ENCODE peak calls at places on chromosomes 1 and 21, in nine cellular contexts. One of them, this sample, is unnamed. For H3K4me1, the result is how much of the 10 kb centered on the place peaks cover.

GRCh38 chr1:25695066-25695990 is 78.7 kb downstream of the MAN1C1 start:
- DNase-seq in colonic mucosa: peak
- DNase-seq in NT2/D1: peak
- DNase-seq in mammary epithelial cell: peak
- DNase-seq in GM12878: no peak
- DNase-seq in astrocyte: peak
- DNase-seq in neural progenitor cell: peak
- DNase-seq in endothelial cell of umbilical vein: peak
- DNase-seq in IMR-90: peak
- DNase-seq in this sample: peak

GRCh38 chr1:168767885-168768584 is 39.0 kb upstream of the DPT start:
- DNase-seq in colonic mucosa: no peak
- DNase-seq in NT2/D1: no peak
- DNase-seq in mammary epithelial cell: peak
- DNase-seq in GM12878: no peak
- DNase-seq in astrocyte: peak
- DNase-seq in neural progenitor cell: no peak
- DNase-seq in endothelial cell of umbilical vein: no peak
- DNase-seq in IMR-90: peak
- DNase-seq in this sample: peak

GRCh38 chr21:35222541-35222941 is 173.4 kb upstream of the RUNX1 start:
- DNase-seq in colonic mucosa: no peak
- DNase-seq in NT2/D1: no peak
- DNase-seq in mammary epithelial cell: no peak
- DNase-seq in GM12878: peak
- DNase-seq in astrocyte: no peak
- DNase-seq in neural progenitor cell: no peak
- DNase-seq in endothelial cell of umbilical vein: peak
- DNase-seq in IMR-90: no peak
- DNase-seq in this sample: no peak

GRCh38 chr1:53662951-53663350 is 76.0 kb downstream of the GLIS1 start:
- DNase-seq in colonic mucosa: no peak
- DNase-seq in NT2/D1: no peak
- DNase-seq in mammary epithelial cell: no peak
- DNase-seq in GM12878: no peak
- DNase-seq in astrocyte: no peak
- DNase-seq in neural progenitor cell: no peak
- DNase-seq in endothelial cell of umbilical vein: no peak
- DNase-seq in IMR-90: no peak
- DNase-seq in this sample: no peak

GRCh38 chr1:184191181-184191601 is 139.7 kb downstream of the TSEN15 start:
- DNase-seq in colonic mucosa: peak
- DNase-seq in NT2/D1: no peak
- DNase-seq in mammary epithelial cell: no peak
- DNase-seq in GM12878: no peak
- DNase-seq in astrocyte: peak
- DNase-seq in neural progenitor cell: peak
- DNase-seq in endothelial cell of umbilical vein: no peak
- DNase-seq in IMR-90: peak
- DNase-seq in this sample: peak

GRCh38 chr1:76285578-76286135 is 211.1 kb downstream of the ST6GALNAC3 start:
- DNase-seq in colonic mucosa: no peak
- DNase-seq in NT2/D1: no peak
- DNase-seq in mammary epithelial cell: no peak
- DNase-seq in GM12878: no peak
- DNase-seq in astrocyte: no peak
- DNase-seq in neural progenitor cell: no peak
- DNase-seq in endothelial cell of umbilical vein: no peak
- DNase-seq in IMR-90: no peak
- DNase-seq in this sample: no peak

GRCh38 chr21:44691686-44692085 is 5.3 kb upstream of the KRTAP10-12 start:
- DNase-seq in colonic mucosa: no peak
- DNase-seq in NT2/D1: no peak
- DNase-seq in mammary epithelial cell: no peak
- DNase-seq in GM12878: no peak
- DNase-seq in astrocyte: no peak
- DNase-seq in neural progenitor cell: no peak
- DNase-seq in endothelial cell of umbilical vein: no peak
- DNase-seq in IMR-90: no peak
- DNase-seq in this sample: no peak

GRCh38 chr1:224173523-224173922 is 9.5 kb upstream of the DEGS1 start:
- DNase-seq in colonic mucosa: no peak
- DNase-seq in NT2/D1: no peak
- DNase-seq in mammary epithelial cell: peak
- DNase-seq in GM12878: no peak
- DNase-seq in astrocyte: no peak
- DNase-seq in neural progenitor cell: no peak
- DNase-seq in endothelial cell of umbilical vein: no peak
- DNase-seq in IMR-90: no peak
- DNase-seq in this sample: peak

GRCh38 chr1:178802873-178803272 is 68.0 kb downstream of the ANGPTL1 start:
- DNase-seq in colonic mucosa: no peak
- DNase-seq in NT2/D1: no peak
- DNase-seq in mammary epithelial cell: no peak
- DNase-seq in GM12878: no peak
- DNase-seq in astrocyte: no peak
- DNase-seq in neural progenitor cell: no peak
- DNase-seq in endothelial cell of umbilical vein: no peak
- DNase-seq in IMR-90: no peak
- DNase-seq in this sample: no peak

GRCh38 chr21:46350571-46350970 is 26.6 kb downstream of the PCNT start:
- DNase-seq in colonic mucosa: no peak
- DNase-seq in NT2/D1: no peak
- DNase-seq in mammary epithelial cell: no peak
- DNase-seq in GM12878: no peak
- DNase-seq in astrocyte: no peak
- DNase-seq in neural progenitor cell: no peak
- DNase-seq in endothelial cell of umbilical vein: no peak
- DNase-seq in IMR-90: no peak
- DNase-seq in this sample: no peak

GRCh38 chr1:153354515-153355193 is 3.0 kb upstream of the S100A9 start:
- DNase-seq in colonic mucosa: peak
- DNase-seq in NT2/D1: no peak
- DNase-seq in mammary epithelial cell: no peak
- DNase-seq in GM12878: no peak
- DNase-seq in astrocyte: no peak
- DNase-seq in neural progenitor cell: no peak
- DNase-seq in endothelial cell of umbilical vein: no peak
- DNase-seq in IMR-90: no peak
- DNase-seq in this sample: no peak

GRCh38 chr1:172382949-172383348 is 37.5 kb upstream of the C1orf105 start:
- DNase-seq in colonic mucosa: no peak
- DNase-seq in NT2/D1: no peak
- DNase-seq in mammary epithelial cell: no peak
- DNase-seq in GM12878: no peak
- DNase-seq in astrocyte: no peak
- DNase-seq in neural progenitor cell: no peak
- DNase-seq in endothelial cell of umbilical vein: no peak
- DNase-seq in IMR-90: no peak
- DNase-seq in this sample: peak
- H3K9ac ChIP-seq in colonic mucosa: no peak
- H3K9ac ChIP-seq in NT2/D1: no peak
- H3K9ac ChIP-seq in mammary epithelial cell: no peak
- H3K9ac ChIP-seq in GM12878: no peak
- H3K9ac ChIP-seq in astrocyte: peak
- H3K9ac ChIP-seq in neural progenitor cell: no peak
- H3K9ac ChIP-seq in endothelial cell of umbilical vein: peak
- H3K9ac ChIP-seq in IMR-90: no peak
- H3K9ac ChIP-seq in this sample: no peak

DNA sequence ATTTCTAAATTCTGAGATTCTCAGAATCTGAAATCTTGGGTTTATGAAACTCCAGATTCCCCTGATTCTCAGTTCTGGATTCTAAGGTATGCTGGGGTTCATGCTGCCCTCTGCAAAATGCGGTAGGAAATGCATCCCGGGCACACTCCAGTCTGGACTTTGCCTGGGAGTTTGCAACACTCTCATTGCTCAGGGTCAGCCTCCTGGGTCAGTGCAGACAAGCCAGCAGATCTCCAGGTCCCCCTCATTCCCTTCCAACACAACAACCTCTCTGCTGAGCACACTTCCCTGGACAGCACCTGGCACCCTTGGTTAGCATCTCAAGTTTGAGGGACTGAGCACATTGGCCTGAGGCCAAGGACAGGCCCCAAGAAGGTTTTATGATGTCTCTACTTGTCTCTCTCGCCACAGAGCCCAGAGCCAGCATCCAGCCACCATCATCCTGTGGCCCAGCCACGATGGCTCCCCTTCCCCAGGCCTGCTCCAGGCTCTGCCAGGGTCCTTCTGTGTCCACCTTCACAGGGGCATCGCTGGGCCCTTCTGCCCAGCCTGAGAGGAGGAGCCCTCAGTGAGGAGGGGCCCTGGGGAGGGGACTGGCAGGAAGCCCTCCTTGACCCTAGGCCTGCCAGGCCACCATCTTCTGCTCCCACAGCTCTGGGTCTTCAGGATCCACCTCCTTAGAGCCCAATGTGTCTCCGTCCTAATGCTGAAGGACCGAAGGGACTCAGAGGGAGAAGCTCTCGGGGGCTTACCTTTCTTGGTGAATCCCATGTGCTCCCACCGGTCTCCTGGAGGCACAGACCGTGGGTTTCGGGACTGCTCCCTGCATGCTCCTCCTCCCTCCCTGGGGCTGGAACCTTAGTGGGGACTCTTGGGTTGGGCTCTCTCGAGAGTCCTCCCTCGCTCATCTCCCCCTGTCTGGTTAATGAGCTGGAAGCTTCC is 550.7 kb downstream of the PTPRU start:
- DNase-seq in colonic mucosa: peak
- DNase-seq in NT2/D1: no peak
- DNase-seq in mammary epithelial cell: no peak
- DNase-seq in GM12878: no peak
- DNase-seq in astrocyte: no peak
- DNase-seq in neural progenitor cell: no peak
- DNase-seq in endothelial cell of umbilical vein: no peak
- DNase-seq in IMR-90: no peak
- DNase-seq in this sample: no peak
- H3K4me1 ChIP-seq in colonic mucosa: under half
- H3K4me1 ChIP-seq in NT2/D1: under half
- H3K4me1 ChIP-seq in mammary epithelial cell: under half
- H3K4me1 ChIP-seq in GM12878: under half
- H3K4me1 ChIP-seq in astrocyte: under half
- H3K4me1 ChIP-seq in neural progenitor cell: under half
- H3K4me1 ChIP-seq in endothelial cell of umbilical vein: under half
- H3K4me1 ChIP-seq in IMR-90: under half
- H3K4me1 ChIP-seq in this sample: under half

GRCh38 chr1:186060226-186060625 is 314.8 kb downstream of the TPR start:
- DNase-seq in colonic mucosa: no peak
- DNase-seq in NT2/D1: no peak
- DNase-seq in mammary epithelial cell: no peak
- DNase-seq in GM12878: no peak
- DNase-seq in astrocyte: no peak
- DNase-seq in neural progenitor cell: no peak
- DNase-seq in endothelial cell of umbilical vein: no peak
- DNase-seq in IMR-90: no peak
- DNase-seq in this sample: no peak

GRCh38 chr1:186059752-186060151 is 315.3 kb downstream of the TPR start:
- DNase-seq in colonic mucosa: no peak
- DNase-seq in NT2/D1: no peak
- DNase-seq in mammary epithelial cell: no peak
- DNase-seq in GM12878: no peak
- DNase-seq in astrocyte: peak
- DNase-seq in neural progenitor cell: no peak
- DNase-seq in endothelial cell of umbilical vein: no peak
- DNase-seq in IMR-90: no peak
- DNase-seq in this sample: no peak

GRCh38 chr1:186055846-186056245 is 319.2 kb downstream of the TPR start:
- DNase-seq in colonic mucosa: no peak
- DNase-seq in NT2/D1: no peak
- DNase-seq in mammary epithelial cell: no peak
- DNase-seq in GM12878: no peak
- DNase-seq in astrocyte: no peak
- DNase-seq in neural progenitor cell: no peak
- DNase-seq in endothelial cell of umbilical vein: no peak
- DNase-seq in IMR-90: peak
- DNase-seq in this sample: no peak

GRCh38 chr1:186057086-186057485 is 318.0 kb downstream of the TPR start:
- DNase-seq in colonic mucosa: no peak
- DNase-seq in NT2/D1: no peak
- DNase-seq in mammary epithelial cell: no peak
- DNase-seq in GM12878: no peak
- DNase-seq in astrocyte: no peak
- DNase-seq in neural progenitor cell: no peak
- DNase-seq in endothelial cell of umbilical vein: no peak
- DNase-seq in IMR-90: no peak
- DNase-seq in this sample: no peak

DNA sequence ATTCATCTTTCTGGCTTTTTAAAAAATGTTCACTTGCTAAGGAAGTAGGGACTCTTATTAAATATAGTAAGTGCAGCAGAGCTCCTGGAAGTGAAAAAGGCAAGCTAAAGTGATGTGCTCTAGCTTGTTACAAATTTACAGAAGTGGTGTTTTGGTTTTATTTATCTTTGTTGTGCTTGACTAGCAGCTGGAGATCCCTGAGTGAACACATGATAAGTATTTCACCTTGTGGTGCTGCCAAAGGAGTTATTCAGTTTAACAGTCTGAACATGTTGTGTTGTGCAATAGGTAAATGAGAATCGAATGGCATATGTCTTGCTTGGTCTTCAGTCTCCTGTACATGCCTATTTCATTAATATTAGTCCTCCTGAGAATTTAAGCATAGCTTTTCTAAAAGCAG is 315.7 kb downstream of the TPR start:
- DNase-seq in colonic mucosa: no peak
- DNase-seq in NT2/D1: no peak
- DNase-seq in mammary epithelial cell: peak
- DNase-seq in GM12878: no peak
- DNase-seq in astrocyte: peak
- DNase-seq in neural progenitor cell: no peak
- DNase-seq in endothelial cell of umbilical vein: no peak
- DNase-seq in IMR-90: peak
- DNase-seq in this sample: peak
- H3K9ac ChIP-seq in colonic mucosa: no peak
- H3K9ac ChIP-seq in NT2/D1: no peak
- H3K9ac ChIP-seq in mammary epithelial cell: no peak
- H3K9ac ChIP-seq in GM12878: no peak
- H3K9ac ChIP-seq in astrocyte: no peak
- H3K9ac ChIP-seq in neural progenitor cell: no peak
- H3K9ac ChIP-seq in endothelial cell of umbilical vein: no peak
- H3K9ac ChIP-seq in IMR-90: no peak
- H3K9ac ChIP-seq in this sample: no peak

GRCh38 chr1:240967070-240967724 is 355.2 kb upstream of the GREM2 start:
- DNase-seq in colonic mucosa: no peak
- DNase-seq in NT2/D1: no peak
- DNase-seq in mammary epithelial cell: no peak
- DNase-seq in GM12878: no peak
- DNase-seq in astrocyte: no peak
- DNase-seq in neural progenitor cell: peak
- DNase-seq in endothelial cell of umbilical vein: peak
- DNase-seq in IMR-90: peak
- DNase-seq in this sample: peak

GRCh38 chr1:240965581-240966091 is 353.7 kb upstream of the GREM2 start:
- DNase-seq in colonic mucosa: no peak
- DNase-seq in NT2/D1: no peak
- DNase-seq in mammary epithelial cell: no peak
- DNase-seq in GM12878: no peak
- DNase-seq in astrocyte: no peak
- DNase-seq in neural progenitor cell: no peak
- DNase-seq in endothelial cell of umbilical vein: no peak
- DNase-seq in IMR-90: no peak
- DNase-seq in this sample: no peak

GRCh38 chr1:240956424-240956823 is 344.5 kb upstream of the GREM2 start:
- DNase-seq in colonic mucosa: no peak
- DNase-seq in NT2/D1: no peak
- DNase-seq in mammary epithelial cell: no peak
- DNase-seq in GM12878: no peak
- DNase-seq in astrocyte: no peak
- DNase-seq in neural progenitor cell: no peak
- DNase-seq in endothelial cell of umbilical vein: no peak
- DNase-seq in IMR-90: no peak
- DNase-seq in this sample: no peak

GRCh38 chr1:240962086-240962485 is 350.1 kb upstream of the GREM2 start:
- DNase-seq in colonic mucosa: no peak
- DNase-seq in NT2/D1: no peak
- DNase-seq in mammary epithelial cell: no peak
- DNase-seq in GM12878: no peak
- DNase-seq in astrocyte: no peak
- DNase-seq in neural progenitor cell: no peak
- DNase-seq in endothelial cell of umbilical vein: no peak
- DNase-seq in IMR-90: no peak
- DNase-seq in this sample: no peak
- H3K4me1 ChIP-seq in colonic mucosa: under half
- H3K4me1 ChIP-seq in NT2/D1: under half
- H3K4me1 ChIP-seq in mammary epithelial cell: under half
- H3K4me1 ChIP-seq in GM12878: under half
- H3K4me1 ChIP-seq in astrocyte: under half
- H3K4me1 ChIP-seq in neural progenitor cell: under half
- H3K4me1 ChIP-seq in endothelial cell of umbilical vein: under half
- H3K4me1 ChIP-seq in IMR-90: under half
- H3K4me1 ChIP-seq in this sample: under half

This sample was measured in adipocyte.